ENCODE peak calls at places on chromosomes 12 and 14, in nine cellular contexts. I is pancreas, G is heart right ventricle, D is aorta, X is heart left ventricle, M is DND-41, Z is T-cell, A is left cardiac atrium, F is lung. P is an unnamed sample.

GRCh38 chr14:24113379-24113800 is 1.2 kb upstream of the DCAF11 start:
- ATAC-seq in X (no peak), G (no peak), Z (no peak), D (peak; percentile 0), M (no peak), A (no peak), F (no peak), I (no peak), P (no peak)

GRCh38 chr12:122072031-122072970 is 6.3 kb upstream of the MLXIP start:
- ATAC-seq in D (peak; percentile 69), G (peak; percentile 94), X (peak; percentile 79), Z (no peak), I (peak; percentile 53), F (peak; percentile 62), M (no peak), A (peak; percentile 93), P (no peak)

GRCh38 chr12:75877588-75878381 is 153.8 kb downstream of the PHLDA1 start:
- ATAC-seq in X (no peak), D (no peak), M (no peak), A (no peak), I (peak; percentile 59), Z (no peak), G (no peak), F (no peak), P (no peak)

GRCh38 chr12:98578821-98579220 is 14.7 kb upstream of the SLC25A3 start:
- ATAC-seq in G (peak; percentile 45), Z (no peak), M (no peak), X (no peak), D (no peak), A (no peak), F (no peak), I (no peak), P (no peak)

GRCh38 chr12:120168337-120168736 is 26.2 kb downstream of the GCN1 start:
- ATAC-seq in I (no peak), G (no peak), D (no peak), F (no peak), Z (no peak), A (no peak), M (no peak), X (no peak), P (no peak)

GRCh38 chr14:65470404-65470880 is 57.9 kb downstream of the FUT8 start:
- ATAC-seq in I (no peak), M (peak; percentile 40), A (no peak), G (no peak), D (peak; percentile 57), F (no peak), Z (no peak), X (no peak), P (peak; percentile 65)

GRCh38 chr12:68358532-68359485 is 26.6 kb upstream of the MDM1 start:
- ATAC-seq in D (peak; percentile 80), I (peak; percentile 67), X (peak; percentile 57), Z (peak; percentile 91), M (peak; percentile 84), A (peak; percentile 75), F (peak; percentile 59), G (peak; percentile 87), P (peak; percentile 90)

GRCh38 chr12:42097971-42098370 is 46.7 kb downstream of the GXYLT1 start:
- ATAC-seq in F (no peak), M (peak; percentile 76), X (no peak), G (no peak), I (no peak), A (no peak), Z (peak; percentile 85), D (no peak), P (peak; percentile 80)

GRCh38 chr12:77760271-77761025 is 70.2 kb upstream of the NAV3 start:
- ATAC-seq in X (no peak), G (no peak), M (no peak), D (no peak), Z (no peak), F (no peak), I (no peak), A (peak; percentile 51), P (no peak)

GRCh38 chr14:80215756-80216581 is 4.7 kb upstream of the DIO2 start:
- ATAC-seq in A (peak; percentile 86), M (no peak), D (peak; percentile 63), Z (no peak), I (no peak), F (no peak), X (peak; percentile 63), G (peak; percentile 91), P (no peak)